ENCODE peak calls at places on chromosomes 16 and 17, in five cellular contexts. R is AG08396; I is activated naive CD4-positive, alpha-beta T cell; E is neural progenitor cell; M is stimulated activated CD4-positive, alpha-beta T cell treated with anti-CD3 and anti-CD28 coated beads, Interleukin-1b, Interleukin-23, amount 100 ng/mL, for 24 hours. K is an unnamed sample.

GRCh38 chr17:29149431-29150064 is 30.6 kb downstream of the MYO18A start:
- DNase-seq in R (no peak), I (no peak), E (no peak), M (no peak), K (no peak)

GRCh38 chr17:32350662-32351418 is 883 bp downstream of the ZNF207 start:
- DNase-seq in R (peak; percentile 40), I (peak; percentile 8), E (peak; percentile 50), M (no peak), K (no peak)

GRCh38 chr17:72632026-72632684 is 460.3 kb downstream of the SLC39A11 start:
- DNase-seq in R (no peak), I (no peak), E (no peak), M (no peak), K (no peak)

GRCh38 chr16:30805370-30806169 is 18.6 kb upstream of the ZNF629 start:
- DNase-seq in R (peak; percentile 91), I (peak; percentile 62), E (peak; percentile 90), M (peak; percentile 16), K (peak; percentile 52)

GRCh38 chr16:23509763-23510153 is 536 bp downstream of the GGA2 start:
- DNase-seq in R (peak; percentile 31), I (no peak), E (peak; percentile 87), M (peak; percentile 13), K (no peak)

GRCh38 chr17:82229686-82230626 is 1.1 kb downstream of the SLC16A3 start:
- DNase-seq in R (peak; percentile 38), I (no peak), E (peak; percentile 48), M (no peak), K (no peak)

GRCh38 chr17:15456972-15457722 is 10.3 kb downstream of the CDRT4 start:
- DNase-seq in R (peak; percentile 64), I (no peak), E (no peak), M (no peak), K (no peak)

GRCh38 chr17:66822009-66822408 is 12.9 kb upstream of the CACNG5 start:
- DNase-seq in R (no peak), I (no peak), E (no peak), M (no peak), K (no peak)

GRCh38 chr16:72188512-72188911 is 16.6 kb upstream of the PMFBP1 start:
- DNase-seq in R (no peak), I (no peak), E (no peak), M (no peak), K (no peak)

GRCh38 chr16:17082126-17082882 is 388.5 kb downstream of the XYLT1 start:
- DNase-seq in R (no peak), I (no peak), E (no peak), M (no peak), K (no peak)

GRCh38 chr17:46818929-46819859 is 702 bp upstream of the WNT3 start:
- DNase-seq in R (peak; percentile 58), I (no peak), E (peak; percentile 84), M (no peak), K (no peak)

GRCh38 chr16:49552273-49552928 is 178.8 kb downstream of the C16orf78 start:
- DNase-seq in R (no peak), I (no peak), E (no peak), M (no peak), K (no peak)

GRCh38 chr17:81279278-81280073 is 15.6 kb downstream of the SLC38A10 start:
- DNase-seq in R (no peak), I (no peak), E (no peak), M (no peak), K (no peak)

GRCh38 chr17:73480740-73481139 is 163.5 kb downstream of the SDK2 start:
- DNase-seq in R (no peak), I (no peak), E (no peak), M (no peak), K (no peak)

K was measured in omental fat pad.